ENCODE peak calls at places on chromosomes 16 and 17, in ten cellular contexts. O is hypothalamus; I is epithelial cell of esophagus; C is osteoblast; X is activated CD4-positive, CD25-positive, alpha-beta regulatory T cell; W is NCI-H1092 treated with DMSO at 0.1 percent for 48 hours; P is PC-9; Q is stimulated activated CD8-positive, alpha-beta memory T cell treated with anti-CD3 and anti-CD28 coated beads, Interleukin-4, amount 100 ng/mL, for 24 hours; K is GM12865; G is HEK293T. L is an unnamed sample.

GRCh38 chr17:21263351-21263750 is 10.1 kb upstream of the NATD1 start:
- DNase-seq in O (no peak), P (no peak), I (peak), K (no peak), G (no peak), W (no peak), X (no peak), C (peak), Q (no peak), L (no peak)

GRCh38 chr16:17836868-17837602 is 366.3 kb upstream of the XYLT1 start:
- DNase-seq in G (no peak), I (peak), O (no peak), Q (no peak), K (no peak), C (peak), P (peak), X (no peak), W (no peak), L (no peak)

GRCh38 chr16:50530277-50531236 is 17.6 kb upstream of the NKD1 start:
- DNase-seq in C (no peak), W (no peak), O (no peak), I (peak), K (no peak), X (no peak), Q (no peak), G (no peak), P (peak), L (no peak)

GRCh38 chr16:19291459-19291858 is 5.9 kb downstream of the CLEC19A start:
- DNase-seq in W (no peak), X (no peak), P (peak), C (no peak), Q (no peak), K (peak), O (no peak), G (no peak), I (no peak), L (no peak)

GRCh38 chr17:35006345-35006744 is 26.0 kb downstream of the LIG3 start:
- DNase-seq in Q (no peak), P (no peak), O (no peak), G (no peak), I (no peak), C (no peak), W (no peak), X (no peak), K (no peak), L (no peak)

GRCh38 chr16:17817943-17818342 is 347.2 kb upstream of the XYLT1 start:
- DNase-seq in G (no peak), P (no peak), O (no peak), C (no peak), W (no peak), I (no peak), K (no peak), Q (no peak), X (no peak), L (no peak)

GRCh38 chr17:33927732-33928133 is 327.4 kb upstream of the CCL2 start:
- DNase-seq in K (peak), P (peak), C (no peak), O (no peak), X (no peak), W (no peak), Q (no peak), G (no peak), I (peak), L (peak)

GRCh38 chr17:29341726-29342125 is 47.8 kb upstream of the NUFIP2 start:
- DNase-seq in X (no peak), K (no peak), Q (no peak), W (no peak), O (no peak), C (no peak), I (peak), G (no peak), P (no peak), L (no peak)

GRCh38 chr17:81556863-81557262 is 4.7 kb upstream of the FAAP100 start:
- DNase-seq in X (no peak), K (no peak), G (no peak), C (peak), W (no peak), Q (no peak), I (no peak), O (no peak), P (no peak), L (no peak)

GRCh38 chr16:71878911-71879310 is 5.1 kb downstream of the ZNF821 start:
- DNase-seq in G (no peak), P (no peak), O (no peak), X (no peak), Q (no peak), W (no peak), K (no peak), I (no peak), C (no peak), L (no peak)

GRCh38 chr16:1870365-1871082 is 1.4 kb downstream of the MEIOB start:
- DNase-seq in O (no peak), Q (no peak), X (no peak), G (no peak), C (peak), I (peak), K (no peak), P (peak), W (peak), L (no peak)

GRCh38 chr17:66524848-66525247 is 222.4 kb downstream of the PRKCA start:
- DNase-seq in P (no peak), G (no peak), Q (no peak), O (no peak), C (no peak), W (no peak), I (no peak), K (no peak), X (no peak), L (no peak)

GRCh38 chr17:62892870-62893338 is 73.1 kb upstream of the TANC2 start:
- DNase-seq in O (no peak), K (peak), C (peak), I (peak), G (no peak), P (peak), W (no peak), Q (peak), X (no peak), L (no peak)

GRCh38 chr17:57444632-57445031 is 188.3 kb downstream of the MSI2 start:
- DNase-seq in Q (no peak), K (no peak), P (no peak), G (no peak), X (no peak), W (no peak), O (no peak), C (no peak), I (no peak), L (no peak)

GRCh38 chr17:42554250-42555121 is 1.8 kb downstream of the HSD17B1 start:
- DNase-seq in I (peak), K (peak), P (peak), W (peak), X (peak), C (peak), G (peak), Q (peak), O (peak), L (peak)

GRCh38 chr17:5122586-5123342 is 6.9 kb downstream of the USP6 start:
- DNase-seq in O (no peak), G (no peak), X (no peak), C (no peak), I (no peak), P (no peak), K (no peak), W (peak), Q (no peak), L (no peak)

GRCh38 chr17:73196500-73196899 is 3.6 kb downstream of the COG1 start:
- DNase-seq in W (peak), K (peak), X (no peak), P (no peak), G (peak), Q (no peak), C (no peak), I (peak), O (no peak), L (no peak)

GRCh38 chr17:69326302-69327059 is 452 bp downstream of the ABCA5 start:
- DNase-seq in G (no peak), Q (no peak), W (peak), X (no peak), O (no peak), K (peak), P (no peak), C (peak), I (peak), L (no peak)

GRCh38 chr16:3022697-3023414 is 886 bp downstream of the HCFC1R1 start:
- DNase-seq in C (peak), P (no peak), Q (no peak), W (no peak), K (peak), X (no peak), I (no peak), O (no peak), G (no peak), L (no peak)

GRCh38 chr17:21358682-21359482 is 17.3 kb upstream of the KCNJ12 start:
- DNase-seq in K (no peak), G (no peak), X (no peak), W (no peak), P (peak), I (peak), O (no peak), Q (no peak), C (peak), L (no peak)

GRCh38 chr17:49316889-49317288 is 45.2 kb downstream of the ZNF652 start:
- DNase-seq in O (no peak), W (no peak), P (no peak), C (no peak), Q (no peak), K (peak), X (no peak), I (peak), G (no peak), L (no peak)

GRCh38 chr17:48478224-48479013 is 48.4 kb upstream of the SKAP1 start:
- DNase-seq in Q (peak), P (no peak), G (no peak), X (no peak), I (no peak), C (no peak), W (no peak), K (peak), O (no peak), L (peak)

GRCh38 chr17:14118951-14119350 is 49.6 kb downstream of the COX10 start:
- DNase-seq in Q (no peak), G (no peak), O (no peak), K (peak), I (no peak), W (no peak), C (no peak), X (no peak), P (no peak), L (no peak)

GRCh38 chr17:14552311-14552710 is 251.4 kb downstream of the HS3ST3B1 start:
- DNase-seq in W (no peak), X (no peak), C (no peak), I (no peak), G (no peak), Q (no peak), P (no peak), O (no peak), K (no peak), L (no peak)

GRCh38 chr16:30561212-30561816 is 3.1 kb upstream of the ZNF764 start:
- DNase-seq in W (peak), Q (no peak), X (no peak), C (peak), G (no peak), K (no peak), P (no peak), O (peak), I (no peak), L (no peak)

GRCh38 chr16:56910654-56911539 is 21.0 kb upstream of the HERPUD1 start:
- DNase-seq in X (no peak), W (no peak), Q (no peak), O (no peak), P (no peak), I (peak), G (no peak), K (peak), C (peak), L (no peak)

GRCh38 chr17:2898255-2898926 is 102.2 kb downstream of the RAP1GAP2 start:
- DNase-seq in Q (no peak), I (no peak), K (no peak), P (no peak), O (no peak), G (no peak), C (peak), W (no peak), X (no peak), L (no peak)

GRCh38 chr16:67547423-67548264 is 14.7 kb upstream of the CTCF start:
- DNase-seq in C (peak), K (peak), W (no peak), I (no peak), Q (no peak), O (no peak), G (no peak), X (peak), P (no peak), L (no peak)

GRCh38 chr17:75096082-75096625 is 8.4 kb downstream of the SLC16A5 start:
- DNase-seq in X (no peak), P (peak), Q (no peak), C (peak), G (no peak), K (no peak), W (no peak), O (no peak), I (peak), L (no peak)

GRCh38 chr16:85808926-85809325 is 9.4 kb downstream of the COX4I1 start:
- DNase-seq in Q (no peak), P (no peak), O (no peak), G (no peak), X (no peak), C (no peak), K (no peak), I (no peak), W (no peak), L (no peak)

L was measured in GM12891.